ENCODE peak calls at places on chromosomes 13 and 19, in nine cellular contexts. F is naive thymus-derived CD4-positive, alpha-beta T cell; Z is Peyer's patch; D is CD4-positive, alpha-beta memory T cell; G is Panc1; K is adrenal gland; L is tibial nerve; V is K562; I is body of pancreas. Q is an unnamed sample.

GRCh38 chr19:23071087-23071511 is 45.7 kb upstream of the ZNF730 start:
- DNase-seq in F (no peak), Z (no peak), D (no peak), G (no peak), K (peak; percentile 21), L (no peak), V (no peak), I (no peak), Q (no peak)

GRCh38 chr19:5563941-5564612 is 3.7 kb downstream of the TINCR start:
- DNase-seq in F (no peak), Z (no peak), D (no peak), G (no peak), K (no peak), L (no peak), V (no peak), I (no peak), Q (no peak)

GRCh38 chr19:36103040-36103626 is 7.8 kb upstream of the OVOL3 start:
- DNase-seq in F (no peak), Z (no peak), D (no peak), G (no peak), K (no peak), L (no peak), V (no peak), I (no peak), Q (no peak)

GRCh38 chr13:108086678-108087077 is 128.7 kb downstream of the LIG4 start:
- DNase-seq in F (no peak), Z (no peak), D (no peak), G (no peak), K (no peak), L (no peak), V (no peak), I (peak; percentile 6), Q (no peak)

GRCh38 chr13:33556828-33557227 is 261.1 kb upstream of the RFC3 start:
- DNase-seq in F (no peak), Z (no peak), D (no peak), G (no peak), K (no peak), L (no peak), V (no peak), I (no peak), Q (no peak)

GRCh38 chr19:12485571-12485970 is 955 bp upstream of the ZNF709 start:
- DNase-seq in F (no peak), Z (no peak), D (no peak), G (no peak), K (no peak), L (no peak), V (no peak), I (no peak), Q (no peak)

GRCh38 chr19:8148410-8149231 is 771 bp downstream of the FBN3 start:
- DNase-seq in F (no peak), Z (no peak), D (no peak), G (no peak), K (no peak), L (no peak), V (peak; percentile 64), I (no peak), Q (no peak)

GRCh38 chr19:41944336-41944735 is 14.8 kb downstream of the RABAC1 start:
- DNase-seq in F (no peak), Z (no peak), D (no peak), G (no peak), K (no peak), L (no peak), V (no peak), I (no peak), Q (no peak)

GRCh38 chr19:50333737-50334617 is 4.8 kb upstream of the KCNC3 start:
- DNase-seq in F (no peak), Z (peak; percentile 89), D (peak; percentile 90), G (no peak), K (peak; percentile 76), L (no peak), V (peak; percentile 99), I (no peak), Q (no peak)

GRCh38 chr13:24081388-24081787 is 79.1 kb upstream of the SPATA13 start:
- DNase-seq in F (no peak), Z (no peak), D (no peak), G (no peak), K (peak; percentile 71), L (no peak), V (no peak), I (no peak), Q (no peak)

GRCh38 chr13:102045713-102046112 is 356.1 kb downstream of the FGF14 start:
- DNase-seq in F (no peak), Z (no peak), D (no peak), G (no peak), K (no peak), L (no peak), V (no peak), I (no peak), Q (no peak)

GRCh38 chr19:50482271-50482855 is 5.7 kb upstream of the GARIN5A start:
- DNase-seq in F (no peak), Z (no peak), D (no peak), G (no peak), K (no peak), L (no peak), V (no peak), I (no peak), Q (no peak)

GRCh38 chr13:107124129-107124718 is 556.3 kb upstream of the ARGLU1 start:
- DNase-seq in F (no peak), Z (no peak), D (no peak), G (no peak), K (no peak), L (no peak), V (peak; percentile 5), I (no peak), Q (no peak)

GRCh38 chr19:51119089-51119488 is 5.6 kb upstream of the SIGLEC9 start:
- DNase-seq in F (no peak), Z (no peak), D (no peak), G (no peak), K (no peak), L (no peak), V (no peak), I (no peak), Q (no peak)

GRCh38 chr13:110683203-110683883 is 22.6 kb downstream of the CARS2 start:
- DNase-seq in F (peak; percentile 44), Z (peak; percentile 60), D (peak; percentile 26), G (no peak), K (no peak), L (no peak), V (no peak), I (no peak), Q (no peak)
- H3K36me3 ChIP-seq in F (no peaks in the 10 kb centered on the region), Z (no peaks in the 10 kb centered on the region), D (peaks cover 31% of the 10 kb centered on the region), G (no peaks in the 10 kb centered on the region), K (peaks cover 69% of the 10 kb centered on the region), L (no peaks in the 10 kb centered on the region), V (peaks cover 64% of the 10 kb centered on the region), I (peaks cover 7% of the 10 kb centered on the region), Q (peaks cover 55% of the 10 kb centered on the region)

GRCh38 chr13:44561352-44561751 is 14.8 kb downstream of the TSC22D1 start:
- DNase-seq in F (no peak), Z (no peak), D (no peak), G (no peak), K (no peak), L (no peak), V (no peak), I (no peak), Q (no peak)
- H3K27ac ChIP-seq in F (no peak overlapping the region), Z (no peak overlapping the region), D (no peak overlapping the region), G (no peak overlapping the region), K (no peak overlapping the region), L (no peak overlapping the region), V (no peak overlapping the region), I (no peak overlapping the region), Q (no peak overlapping the region)

GRCh38 chr19:16529466-16530144 is 12.6 kb downstream of the CHERP start:
- DNase-seq in F (no peak), Z (no peak), D (no peak), G (no peak), K (no peak), L (no peak), V (peak; percentile 8), I (no peak), Q (no peak)

GRCh38 chr19:16531380-16531669 is 10.9 kb downstream of the CHERP start:
- DNase-seq in F (no peak), Z (no peak), D (no peak), G (no peak), K (no peak), L (no peak), V (peak; percentile 7), I (no peak), Q (no peak)

GRCh38 chr19:16530540-16531379 is 11.5 kb downstream of the CHERP start:
- DNase-seq in F (no peak), Z (no peak), D (no peak), G (no peak), K (no peak), L (no peak), V (peak; percentile 13), I (no peak), Q (no peak)

GRCh38 chr19:16535381-16535780 is 6.9 kb downstream of the CHERP start:
- DNase-seq in F (no peak), Z (no peak), D (no peak), G (no peak), K (no peak), L (no peak), V (no peak), I (no peak), Q (no peak)

GRCh38 chr19:16532440-16533273 is 9.6 kb downstream of the CHERP start:
- DNase-seq in F (no peak), Z (no peak), D (no peak), G (no peak), K (no peak), L (no peak), V (peak; percentile 11), I (no peak), Q (no peak)
- H3K36me3 ChIP-seq in F (no peaks in the 10 kb centered on the region), Z (no peaks in the 10 kb centered on the region), D (peaks cover 60% of the 10 kb centered on the region), G (no peaks in the 10 kb centered on the region), K (peaks cover 87% of the 10 kb centered on the region), L (peaks cover 71% of the 10 kb centered on the region), V (peaks cover 99% of the 10 kb centered on the region), I (peaks cover 56% of the 10 kb centered on the region), Q (peaks cover 95% of the 10 kb centered on the region)

GRCh38 chr13:22235285-22235949 is 564.5 kb downstream of the FGF9 start:
- DNase-seq in F (no peak), Z (no peak), D (no peak), G (no peak), K (no peak), L (no peak), V (no peak), I (no peak), Q (no peak)
- H3K27ac ChIP-seq in F (no peak overlapping the region), Z (no peak overlapping the region), D (no peak overlapping the region), G (no peak overlapping the region), K (no peak overlapping the region), L (no peak overlapping the region), V (no peak overlapping the region), I (no peak overlapping the region), Q (no peak overlapping the region)

DNA sequence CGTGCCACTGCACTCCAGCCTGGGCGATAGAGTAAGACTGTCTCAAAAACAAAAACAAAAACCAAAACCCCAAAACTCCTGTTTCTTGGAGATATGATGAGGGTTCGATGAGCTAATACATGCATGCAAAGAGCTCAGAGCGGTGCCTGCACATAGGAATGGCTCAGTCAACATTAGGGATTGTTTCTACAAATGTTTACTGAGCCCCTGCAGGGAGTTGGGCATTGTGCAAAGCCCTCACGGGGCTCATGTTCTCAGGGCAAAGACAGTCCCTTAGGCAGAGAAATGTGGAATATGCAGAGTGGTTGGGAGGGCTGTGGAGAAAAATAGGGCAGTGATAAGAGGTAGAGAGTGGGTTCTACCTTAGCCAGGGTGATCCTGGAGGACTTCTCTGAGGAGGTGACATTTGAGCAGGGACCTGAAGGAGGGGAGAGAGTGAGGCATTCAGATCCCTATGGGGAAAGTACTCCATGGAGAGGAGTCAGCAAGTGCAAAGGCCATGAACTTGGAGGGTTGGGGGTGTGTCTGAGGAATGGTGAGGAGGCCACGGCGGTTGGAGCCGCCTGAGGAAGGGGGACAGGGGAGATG is 1.5 kb upstream of the EHD2 start:
- DNase-seq in F (no peak), Z (no peak), D (no peak), G (no peak), K (no peak), L (no peak), V (no peak), I (no peak), Q (no peak)
- H3K36me3 ChIP-seq in F (no peaks in the 10 kb centered on the region), Z (no peaks in the 10 kb centered on the region), D (no peaks in the 10 kb centered on the region), G (no peaks in the 10 kb centered on the region), K (peaks cover 2% of the 10 kb centered on the region), L (peaks cover 3% of the 10 kb centered on the region), V (peaks cover 7% of the 10 kb centered on the region), I (no peaks in the 10 kb centered on the region), Q (peaks cover 6% of the 10 kb centered on the region)

Q was measured in thoracic aorta.